ENCODE peak calls at places on chromosomes 2 and 18, in nine cellular contexts. W is esophagus squamous epithelium; G is Ammon's horn; C is bronchial epithelial cell; Y is GM12864; U is stimulated activated CD4-positive, alpha-beta T cell treated with anti-CD3 and anti-CD28 coated beads, Interleukin-2, amount 100 ng/mL, for 48 hours; I is GM12865; X is T-helper 2 cell; P is hepatocyte. M is an unnamed sample.

GRCh38 chr2:9311488-9311887 is 104.9 kb downstream of the ASAP2 start:
- DNase-seq in X (no peak), P (no peak), G (peak; percentile 52), C (peak; percentile 72), I (no peak), U (no peak), W (no peak), Y (no peak), M (no peak)

GRCh38 chr2:61707984-61708852 is 145.6 kb downstream of the FAM161A start:
- DNase-seq in C (peak; percentile 76), W (no peak), Y (peak; percentile 93), U (no peak), G (peak; percentile 15), P (peak; percentile 80), X (no peak), I (peak; percentile 95), M (peak; percentile 50)

GRCh38 chr2:70381821-70382220 is 80.0 kb upstream of the FAM136A start:
- DNase-seq in X (no peak), G (no peak), C (peak; percentile 93), P (no peak), Y (no peak), I (no peak), U (no peak), W (no peak), M (peak; percentile 97)

GRCh38 chr2:189008555-189009312 is 34.6 kb downstream of the COL3A1 start:
- DNase-seq in I (no peak), X (no peak), W (no peak), Y (no peak), P (no peak), G (no peak), C (no peak), U (no peak), M (no peak)

GRCh38 chr18:25350561-25351201 is 1.3 kb downstream of the ZNF521 start:
- DNase-seq in W (no peak), G (peak; percentile 66), X (no peak), U (no peak), Y (peak; percentile 12), I (peak; percentile 48), P (peak; percentile 70), C (no peak), M (no peak)

GRCh38 chr18:2337552-2338141 is 233.7 kb downstream of the METTL4 start:
- DNase-seq in X (peak; percentile 21), P (no peak), C (peak; percentile 34), W (no peak), I (peak; percentile 67), U (peak; percentile 56), Y (peak; percentile 26), G (no peak), M (no peak)

GRCh38 chr2:31372097-31372496 is 42.4 kb downstream of the XDH start:
- DNase-seq in I (no peak), G (no peak), P (no peak), W (no peak), U (no peak), X (no peak), C (no peak), Y (no peak), M (no peak)

GRCh38 chr2:131567891-131568290 is 40.2 kb downstream of the CCDC74A start:
- DNase-seq in Y (no peak), U (no peak), I (no peak), P (no peak), X (no peak), W (no peak), C (peak; percentile 10), G (peak; percentile 71), M (no peak)

GRCh38 chr2:216904974-216905373 is 45.1 kb upstream of the TNP1 start:
- DNase-seq in Y (no peak), P (no peak), G (no peak), C (no peak), X (no peak), W (no peak), I (no peak), U (no peak), M (no peak)

GRCh38 chr18:30970201-30970816 is 72.2 kb downstream of the DSC3 start:
- DNase-seq in I (peak; percentile 43), X (no peak), P (peak; percentile 54), G (peak; percentile 49), Y (no peak), U (no peak), C (peak; percentile 77), W (no peak), M (no peak)

GRCh38 chr2:199364153-199364552 is 93.6 kb downstream of the SATB2 start:
- DNase-seq in X (no peak), C (no peak), G (no peak), W (no peak), U (no peak), I (no peak), P (no peak), Y (no peak), M (no peak)

GRCh38 chr2:224836263-224836662 is 120.1 kb upstream of the CCDC195 start:
- DNase-seq in U (no peak), I (no peak), W (no peak), G (no peak), Y (no peak), P (no peak), C (peak; percentile 39), X (no peak), M (no peak)

GRCh38 chr18:39742015-39742466 is 2176.4 kb upstream of the CELF4 start:
- DNase-seq in W (no peak), Y (no peak), C (peak; percentile 25), G (no peak), I (no peak), P (peak; percentile 8), X (no peak), U (no peak), M (peak; percentile 74)

GRCh38 chr2:241736111-241736510 is 1.7 kb downstream of the D2HGDH start:
- DNase-seq in X (no peak), C (no peak), G (no peak), Y (no peak), P (no peak), I (no peak), W (no peak), U (no peak), M (no peak)

GRCh38 chr2:31511376-31511775 is 69.4 kb downstream of the SRD5A2 start:
- DNase-seq in P (no peak), I (no peak), Y (no peak), C (no peak), W (no peak), X (no peak), U (no peak), G (no peak), M (no peak)

GRCh38 chr18:63540131-63540530 is 2.0 kb upstream of the SERPINB12 start:
- DNase-seq in X (no peak), Y (no peak), C (no peak), G (no peak), W (no peak), I (no peak), U (no peak), P (no peak), M (no peak)

GRCh38 chr2:232857158-232857563 is 12.9 kb upstream of the SNORC start:
- DNase-seq in W (no peak), P (peak; percentile 75), I (no peak), G (no peak), X (no peak), Y (no peak), U (no peak), C (no peak), M (no peak)

GRCh38 chr2:32946314-32947075 is at the start of gene LTBP1:
- DNase-seq in X (peak; percentile 33), Y (no peak), G (peak; percentile 71), P (peak; percentile 85), U (peak; percentile 37), W (peak; percentile 2), C (peak; percentile 55), I (peak; percentile 72), M (no peak)

GRCh38 chr2:144470334-144470733 is 49.6 kb downstream of the ZEB2 start:
- DNase-seq in Y (no peak), W (no peak), C (no peak), I (no peak), U (no peak), X (no peak), G (no peak), P (no peak), M (no peak)

GRCh38 chr18:49161627-49162026 is 210.9 kb upstream of the SMAD7 start:
- DNase-seq in X (peak; percentile 6), P (peak; percentile 4), Y (peak; percentile 80), I (peak; percentile 91), C (no peak), U (no peak), W (no peak), G (no peak), M (no peak)

GRCh38 chr18:58682429-58683069 is 11.3 kb downstream of the MALT1 start:
- DNase-seq in X (no peak), C (peak; percentile 80), W (no peak), Y (no peak), U (no peak), P (peak; percentile 73), I (no peak), G (peak; percentile 5), M (no peak)

GRCh38 chr2:127623388-127624320 is 22.3 kb upstream of the GPR17 start:
- DNase-seq in Y (no peak), U (no peak), C (peak; percentile 24), X (no peak), W (no peak), I (no peak), G (no peak), P (no peak), M (no peak)

GRCh38 chr2:153818242-153818641 is 53.5 kb upstream of the GALNT13 start:
- DNase-seq in X (no peak), I (no peak), Y (no peak), U (no peak), C (no peak), G (no peak), P (no peak), W (no peak), M (no peak)

GRCh38 chr18:26956894-26957293 is 91.4 kb upstream of the AQP4 start:
- DNase-seq in I (no peak), U (no peak), Y (no peak), W (no peak), G (no peak), C (no peak), P (no peak), X (no peak), M (no peak)

GRCh38 chr2:28185881-28186280 is 206.8 kb upstream of the FOSL2 start:
- DNase-seq in C (peak; percentile 83), P (no peak), W (no peak), I (no peak), U (no peak), Y (no peak), X (no peak), G (no peak), M (no peak)

GRCh38 chr2:197929008-197929885 is 124.9 kb downstream of the PLCL1 start:
- DNase-seq in P (no peak), W (no peak), Y (no peak), G (no peak), C (no peak), I (no peak), U (no peak), X (no peak), M (no peak)

GRCh38 chr2:220775856-220776467 is 796.1 kb downstream of the EPHA4 start:
- DNase-seq in P (no peak), G (no peak), X (no peak), C (peak; percentile 63), I (no peak), W (no peak), Y (no peak), U (no peak), M (no peak)

GRCh38 chr2:12173271-12173942 is 427.0 kb downstream of the LPIN1 start:
- DNase-seq in X (no peak), Y (no peak), C (peak; percentile 8), G (no peak), P (no peak), W (no peak), I (no peak), U (no peak), M (no peak)

GRCh38 chr18:9762561-9762960 is 54.5 kb downstream of the RAB31 start:
- DNase-seq in U (no peak), C (no peak), Y (no peak), I (no peak), W (no peak), P (no peak), X (no peak), G (peak; percentile 42), M (no peak)

GRCh38 chr2:190940451-190940850 is 59.8 kb downstream of the GLS start:
- DNase-seq in I (no peak), W (no peak), C (no peak), P (no peak), G (no peak), U (no peak), Y (no peak), X (no peak), M (no peak)